ENCODE peak calls at places on chromosomes 5 and 9, in five cellular contexts. B is ascending aorta, O is OCI-LY7, K is tibial artery, X is fibroblast of lung. Y is an unnamed sample.

GRCh38 chr5:157858527-157859226 is at the start of gene CLINT1:
- DNase-seq in O (peak; percentile 94), X (peak; percentile 81), K (peak; percentile 94), B (peak; percentile 95), Y (peak; percentile 84)

GRCh38 chr9:74498616-74499095 is 1.5 kb downstream of the RORB start:
- DNase-seq in K (no peak), X (no peak), O (no peak), B (no peak), Y (no peak)

GRCh38 chr9:116933251-116933650 is 246.1 kb downstream of the TRIM32 start:
- DNase-seq in B (no peak), K (no peak), O (no peak), X (no peak), Y (no peak)

GRCh38 chr5:180126716-180127681 is 55.4 kb upstream of the RNF130 start:
- DNase-seq in X (no peak), K (peak; percentile 62), B (no peak), O (peak; percentile 13), Y (peak; percentile 8)

GRCh38 chr5:151966046-151966445 is 41.4 kb upstream of the GLRA1 start:
- DNase-seq in X (no peak), B (no peak), K (no peak), O (no peak), Y (no peak)

GRCh38 chr5:60779431-60779830 is 64.6 kb downstream of the ELOVL7 start:
- DNase-seq in O (no peak), B (no peak), K (no peak), X (no peak), Y (no peak)

GRCh38 chr5:150599917-150600511 is 40.4 kb upstream of the SYNPO start:
- DNase-seq in K (peak; percentile 92), O (no peak), B (peak; percentile 94), X (peak; percentile 61), Y (peak; percentile 92)

GRCh38 chr5:172707285-172708182 is 63.5 kb downstream of the DUSP1 start:
- DNase-seq in B (no peak), X (peak; percentile 75), O (peak; percentile 57), K (no peak), Y (peak; percentile 79)

GRCh38 chr5:135034186-135034962 is at the start of gene PITX1:
- DNase-seq in K (peak; percentile 91), X (peak; percentile 40), O (peak; percentile 90), B (no peak), Y (peak; percentile 5)

GRCh38 chr5:172642046-172642409 is 965 bp downstream of the NEURL1B start:
- DNase-seq in K (no peak), O (no peak), B (no peak), X (no peak), Y (no peak)

GRCh38 chr9:117546894-117547293 is 132.0 kb upstream of the ASTN2 start:
- DNase-seq in K (no peak), X (no peak), O (no peak), B (no peak), Y (no peak)

GRCh38 chr5:34484591-34485228 is 171.4 kb upstream of the RAI14 start:
- DNase-seq in O (no peak), X (no peak), K (no peak), B (no peak), Y (no peak)

DNA sequence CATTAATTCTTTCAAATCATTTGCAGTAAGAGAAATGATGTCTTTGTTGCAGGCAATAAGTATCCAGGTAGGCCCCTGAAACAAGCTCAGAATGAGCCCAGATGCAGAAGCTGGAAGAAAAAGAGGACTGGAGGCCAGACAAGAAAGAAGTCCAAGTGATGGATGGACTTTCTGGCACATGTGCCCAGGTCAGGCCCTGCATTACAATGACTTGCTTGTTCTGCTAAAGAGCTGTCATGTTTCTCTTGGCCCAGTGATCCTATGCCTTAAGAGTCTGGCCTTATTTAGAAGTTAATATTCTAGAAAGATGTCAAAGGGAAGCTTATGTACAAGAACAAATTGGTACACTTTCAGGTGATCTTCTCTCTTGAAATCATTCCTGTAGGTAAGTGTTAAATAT is 64.8 kb downstream of the DPYSL3 start:
- DNase-seq in B (no peak), K (no peak), O (no peak), X (no peak), Y (no peak)
- TF ChIP-seq CTCF in B (no peak), K (no peak), O (no peak), X (no peak), Y (no peak)

DNA sequence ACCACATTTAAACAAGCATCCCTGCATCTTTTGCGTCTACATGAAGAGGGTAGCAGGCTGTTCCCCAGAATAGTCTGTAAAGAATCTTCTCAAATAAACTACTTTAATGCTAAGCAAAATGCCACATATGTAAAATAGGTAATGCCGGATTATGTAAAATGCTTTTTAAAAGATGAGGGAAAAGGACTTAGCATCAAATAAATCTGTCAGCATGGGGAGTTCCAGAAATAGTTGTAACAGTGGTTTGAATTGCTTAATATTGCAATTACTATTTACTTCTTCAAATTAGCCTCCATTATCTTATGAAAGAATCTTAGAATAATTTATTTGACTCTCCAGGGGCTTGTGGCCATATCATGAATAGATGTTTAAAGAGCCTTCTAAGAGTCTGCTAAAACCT is 2127.2 kb upstream of the WWC1 start:
- DNase-seq in O (no peak), B (no peak), X (no peak), K (no peak), Y (no peak)
- H3K4me3 ChIP-seq in O (no peak overlapping the region), B (no peak overlapping the region), X (no peak overlapping the region), K (no peak overlapping the region), Y (no peak overlapping the region)

DNA sequence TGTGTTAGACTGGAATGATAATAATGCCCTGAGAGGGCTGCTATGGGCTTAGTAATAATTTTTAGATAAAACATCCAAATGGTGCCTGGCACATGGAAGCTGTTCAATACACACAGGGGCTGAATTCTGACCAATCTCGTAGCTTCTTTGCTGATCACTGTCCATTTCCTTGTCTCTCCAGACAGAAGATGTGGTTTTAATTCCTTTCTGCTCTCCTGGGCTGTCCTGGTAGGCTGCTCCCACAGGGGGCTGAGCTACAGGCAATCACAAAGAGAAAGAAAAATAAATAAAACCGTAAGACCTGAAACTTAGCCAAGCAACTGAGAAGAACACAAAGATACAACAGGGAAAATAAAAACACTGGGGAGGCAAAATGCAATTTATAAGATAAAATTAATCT is 136.5 kb downstream of the CDK5RAP2 start:
- DNase-seq in K (no peak), X (peak; percentile 77), O (no peak), B (no peak), Y (peak; percentile 65)
- TF ChIP-seq CTCF in K (no peak), X (no peak), O (no peak), B (no peak), Y (no peak)

GRCh38 chr5:59731829-59732228 is 161.7 kb downstream of the PDE4D start:
- DNase-seq in K (no peak), B (no peak), X (no peak), O (no peak), Y (no peak)

GRCh38 chr5:59729357-59729756 is 164.2 kb downstream of the PDE4D start:
- DNase-seq in B (no peak), K (no peak), X (no peak), O (no peak), Y (no peak)

GRCh38 chr5:59732806-59733205 is 160.7 kb downstream of the PDE4D start:
- DNase-seq in B (no peak), K (no peak), X (no peak), O (no peak), Y (no peak)

GRCh38 chr5:59729820-59730219 is 163.7 kb downstream of the PDE4D start:
- DNase-seq in K (no peak), X (no peak), B (no peak), O (no peak), Y (no peak)

DNA sequence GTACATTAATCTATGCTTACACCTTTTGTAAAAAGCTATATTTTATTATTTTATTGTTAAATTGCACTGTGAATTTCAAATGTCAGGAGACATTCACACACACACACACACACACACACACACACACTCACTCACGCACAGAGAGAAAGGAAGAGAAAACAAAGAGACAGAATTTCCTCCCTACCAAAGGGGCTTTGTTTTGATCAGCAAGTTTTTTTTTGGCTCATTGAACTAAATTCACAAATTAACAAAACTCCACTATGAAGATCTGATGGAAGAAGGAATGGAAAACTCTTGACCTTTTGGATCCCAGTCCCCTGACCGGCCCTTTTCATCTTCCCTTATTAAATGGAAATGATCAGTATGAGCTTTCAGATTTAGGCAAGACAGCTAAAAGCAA is 161.2 kb downstream of the PDE4D start:
- DNase-seq in O (no peak), X (no peak), K (no peak), B (no peak), Y (no peak)
- H3K4me3 ChIP-seq in O (no peak overlapping the region), X (no peak overlapping the region), K (no peak overlapping the region), B (no peak overlapping the region), Y (no peak overlapping the region)

GRCh38 chr5:8689773-8690172 is 820.8 kb downstream of the MTRR start:
- DNase-seq in K (no peak), X (no peak), B (no peak), O (no peak), Y (no peak)

GRCh38 chr5:8682381-8682780 is 813.4 kb downstream of the MTRR start:
- DNase-seq in O (no peak), B (no peak), X (no peak), K (no peak), Y (no peak)

GRCh38 chr5:8686707-8687106 is 817.8 kb downstream of the MTRR start:
- DNase-seq in B (peak; percentile 70), K (no peak), O (no peak), X (peak; percentile 69), Y (peak; percentile 70)

GRCh38 chr5:8683528-8683927 is 814.6 kb downstream of the MTRR start:
- DNase-seq in B (no peak), K (no peak), O (no peak), X (no peak), Y (peak; percentile 42)

DNA sequence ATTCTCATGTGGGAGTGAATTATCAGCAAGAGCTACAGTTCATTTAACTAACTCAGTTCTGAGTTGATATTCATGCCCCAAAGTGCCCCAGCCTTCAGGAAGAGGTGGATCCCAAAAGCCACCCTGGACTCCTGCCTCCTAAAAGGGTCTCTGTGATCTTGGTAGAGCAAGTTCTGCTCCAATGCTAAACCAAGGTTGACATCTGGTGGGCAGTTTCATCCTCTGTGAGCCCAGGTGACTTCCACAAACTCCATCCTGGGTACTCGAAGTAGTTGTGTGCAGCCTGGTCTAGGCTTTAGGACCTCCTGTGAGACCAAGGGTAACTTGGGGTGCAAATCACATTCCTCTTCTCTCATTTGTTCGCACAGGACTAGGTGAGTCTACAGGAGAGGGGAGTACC is 816.8 kb downstream of the MTRR start:
- DNase-seq in B (no peak), K (no peak), O (no peak), X (no peak), Y (no peak)
- TF ChIP-seq CTCF in B (peak; percentile 32), K (no peak), O (no peak), X (no peak), Y (no peak)

Y was measured in fibroblast of pulmonary artery.